ENCODE peak calls at places on chromosomes 13 and 19, in four cellular contexts. One of them, this sample, is unnamed.

GRCh38 chr13:26743971-26744370 is 16.6 kb downstream of the GPR12 start:
- DNase-seq in suprapubic skin: no peak
- DNase-seq in heart left ventricle: no peak
- DNase-seq in sigmoid colon: no peak
- DNase-seq in this sample: no peak

GRCh38 chr13:27168086-27168485 is 3.5 kb downstream of the USP12 start:
- DNase-seq in suprapubic skin: no peak
- DNase-seq in heart left ventricle: no peak
- DNase-seq in sigmoid colon: peak; percentile 69
- DNase-seq in this sample: no peak

GRCh38 chr19:13920940-13921744 is 15.1 kb downstream of the CC2D1A start:
- DNase-seq in suprapubic skin: no peak
- DNase-seq in heart left ventricle: no peak
- DNase-seq in sigmoid colon: no peak
- DNase-seq in this sample: peak; percentile 56

GRCh38 chr19:41415154-41415571 is 12.0 kb downstream of the B3GNT8 start:
- DNase-seq in suprapubic skin: no peak
- DNase-seq in heart left ventricle: no peak
- DNase-seq in sigmoid colon: no peak
- DNase-seq in this sample: no peak

GRCh38 chr19:50050406-50051223 is 24.8 kb downstream of the ZNF473 start:
- DNase-seq in suprapubic skin: peak; percentile 87
- DNase-seq in heart left ventricle: peak; percentile 89
- DNase-seq in sigmoid colon: peak; percentile 89
- DNase-seq in this sample: peak; percentile 85

GRCh38 chr19:15412832-15413231 is 6.0 kb downstream of the AKAP8L start:
- DNase-seq in suprapubic skin: no peak
- DNase-seq in heart left ventricle: no peak
- DNase-seq in sigmoid colon: no peak
- DNase-seq in this sample: no peak

GRCh38 chr19:47124937-47125668 is 5.5 kb upstream of the SAE1 start:
- DNase-seq in suprapubic skin: no peak
- DNase-seq in heart left ventricle: no peak
- DNase-seq in sigmoid colon: no peak
- DNase-seq in this sample: no peak

GRCh38 chr13:21528616-21529015 is 69.5 kb upstream of the ZDHHC20 start:
- DNase-seq in suprapubic skin: no peak
- DNase-seq in heart left ventricle: no peak
- DNase-seq in sigmoid colon: no peak
- DNase-seq in this sample: no peak

GRCh38 chr19:48900477-48901452 is 653 bp downstream of the NUCB1 start:
- DNase-seq in suprapubic skin: no peak
- DNase-seq in heart left ventricle: no peak
- DNase-seq in sigmoid colon: peak; percentile 74
- DNase-seq in this sample: no peak

GRCh38 chr13:22455036-22455435 is 725.7 kb upstream of the SGCG start:
- DNase-seq in suprapubic skin: no peak
- DNase-seq in heart left ventricle: no peak
- DNase-seq in sigmoid colon: no peak
- DNase-seq in this sample: no peak

GRCh38 chr13:49635599-49636433 is 7.5 kb downstream of the ARL11 start:
- DNase-seq in suprapubic skin: no peak
- DNase-seq in heart left ventricle: no peak
- DNase-seq in sigmoid colon: no peak
- DNase-seq in this sample: no peak

GRCh38 chr13:52707375-52707774 is 32.2 kb downstream of the CNMD start:
- DNase-seq in suprapubic skin: no peak
- DNase-seq in heart left ventricle: no peak
- DNase-seq in sigmoid colon: no peak
- DNase-seq in this sample: no peak

GRCh38 chr13:94412870-94413269 is 66.6 kb downstream of the DCT start:
- DNase-seq in suprapubic skin: no peak
- DNase-seq in heart left ventricle: no peak
- DNase-seq in sigmoid colon: no peak
- DNase-seq in this sample: no peak

GRCh38 chr19:29680447-29680846 is 15.2 kb downstream of the PLEKHF1 start:
- DNase-seq in suprapubic skin: peak; percentile 66
- DNase-seq in heart left ventricle: no peak
- DNase-seq in sigmoid colon: no peak
- DNase-seq in this sample: no peak

GRCh38 chr13:104594801-104595200 is 1528.6 kb upstream of the SLC10A2 start:
- DNase-seq in suprapubic skin: no peak
- DNase-seq in heart left ventricle: no peak
- DNase-seq in sigmoid colon: no peak
- DNase-seq in this sample: no peak

GRCh38 chr13:32159147-32159869 is 127.7 kb downstream of the FRY start:
- DNase-seq in suprapubic skin: no peak
- DNase-seq in heart left ventricle: peak; percentile 43
- DNase-seq in sigmoid colon: no peak
- DNase-seq in this sample: no peak

GRCh38 chr19:43439183-43440063 is 24.7 kb downstream of the TEX101 start:
- DNase-seq in suprapubic skin: no peak
- DNase-seq in heart left ventricle: no peak
- DNase-seq in sigmoid colon: no peak
- DNase-seq in this sample: peak; percentile 53

GRCh38 chr19:51012661-51013190 is 6.8 kb downstream of the KLK10 start:
- DNase-seq in suprapubic skin: no peak
- DNase-seq in heart left ventricle: no peak
- DNase-seq in sigmoid colon: no peak
- DNase-seq in this sample: no peak

GRCh38 chr19:42419309-42419708 is 7.9 kb downstream of the LIPE start:
- DNase-seq in suprapubic skin: no peak
- DNase-seq in heart left ventricle: peak; percentile 83
- DNase-seq in sigmoid colon: no peak
- DNase-seq in this sample: no peak

GRCh38 chr19:51461723-51462161 is 3.5 kb upstream of the SIGLEC8 start:
- DNase-seq in suprapubic skin: no peak
- DNase-seq in heart left ventricle: no peak
- DNase-seq in sigmoid colon: peak; percentile 62
- DNase-seq in this sample: no peak

GRCh38 chr13:79281335-79281734 is 124.7 kb downstream of the RBM26 start:
- DNase-seq in suprapubic skin: no peak
- DNase-seq in heart left ventricle: no peak
- DNase-seq in sigmoid colon: no peak
- DNase-seq in this sample: no peak

GRCh38 chr13:78609464-78610205 is 6.3 kb upstream of the POU4F1 start:
- DNase-seq in suprapubic skin: no peak
- DNase-seq in heart left ventricle: no peak
- DNase-seq in sigmoid colon: no peak
- DNase-seq in this sample: no peak

GRCh38 chr19:2887391-2887914 is 13.3 kb upstream of the ZNF57 start:
- DNase-seq in suprapubic skin: no peak
- DNase-seq in heart left ventricle: no peak
- DNase-seq in sigmoid colon: no peak
- DNase-seq in this sample: peak; percentile 61

GRCh38 chr19:2883686-2884439 is 16.7 kb downstream of the ZNF556 start:
- DNase-seq in suprapubic skin: no peak
- DNase-seq in heart left ventricle: no peak
- DNase-seq in sigmoid colon: no peak
- DNase-seq in this sample: no peak

GRCh38 chr19:2885736-2886135 is 15.0 kb upstream of the ZNF57 start:
- DNase-seq in suprapubic skin: no peak
- DNase-seq in heart left ventricle: no peak
- DNase-seq in sigmoid colon: no peak
- DNase-seq in this sample: no peak

DNA sequence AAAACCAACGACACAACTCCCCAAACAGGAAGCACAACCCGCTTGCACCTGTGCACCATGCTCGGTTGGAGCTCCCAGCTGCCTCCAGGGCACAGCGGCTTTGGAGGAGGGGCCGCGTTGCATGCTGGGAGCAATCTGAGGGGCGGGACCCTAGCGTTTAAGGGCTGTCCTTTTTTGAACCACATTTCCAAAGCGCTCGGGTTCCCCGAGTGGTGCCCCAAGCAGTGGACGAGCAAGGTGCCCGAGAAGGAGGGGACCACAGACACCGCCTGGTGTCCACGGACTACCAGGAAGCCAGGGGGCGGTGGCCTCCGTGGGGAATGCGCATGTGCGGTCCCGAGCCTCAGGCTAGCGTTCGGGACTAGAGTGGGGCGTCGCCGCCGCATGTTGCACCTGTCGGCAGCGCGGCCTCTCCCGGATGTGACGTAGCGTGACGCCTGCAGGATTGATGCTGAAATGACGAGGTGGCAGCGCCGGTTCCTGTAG is 11.9 kb upstream of the ZNF57 start:
- DNase-seq in suprapubic skin: no peak
- DNase-seq in heart left ventricle: peak; percentile 57
- DNase-seq in sigmoid colon: no peak
- DNase-seq in this sample: no peak
- TF ChIP-seq POLR2A in suprapubic skin: no peak
- TF ChIP-seq POLR2A in heart left ventricle: no peak
- TF ChIP-seq POLR2A in sigmoid colon: no peak
- TF ChIP-seq POLR2A in this sample: no peak

GRCh38 chr19:18278521-18279265 is 2.7 kb downstream of the JUND start:
- DNase-seq in suprapubic skin: no peak
- DNase-seq in heart left ventricle: no peak
- DNase-seq in sigmoid colon: no peak
- DNase-seq in this sample: no peak

GRCh38 chr19:18273566-18274302 is 518 bp downstream of the IQCN start:
- DNase-seq in suprapubic skin: no peak
- DNase-seq in heart left ventricle: no peak
- DNase-seq in sigmoid colon: no peak
- DNase-seq in this sample: no peak

GRCh38 chr19:18271433-18271841 is 2.8 kb downstream of the IQCN start:
- DNase-seq in suprapubic skin: no peak
- DNase-seq in heart left ventricle: no peak
- DNase-seq in sigmoid colon: no peak
- DNase-seq in this sample: no peak

GRCh38 chr19:18274303-18274775 is at the start of gene IQCN:
- DNase-seq in suprapubic skin: peak; percentile 87
- DNase-seq in heart left ventricle: no peak
- DNase-seq in sigmoid colon: peak; percentile 80
- DNase-seq in this sample: no peak

GRCh38 chr19:18274776-18275356 is 614 bp upstream of the IQCN start:
- DNase-seq in suprapubic skin: peak; percentile 93
- DNase-seq in heart left ventricle: peak; percentile 93
- DNase-seq in sigmoid colon: peak; percentile 96
- DNase-seq in this sample: peak; percentile 92
- TF ChIP-seq POLR2A in suprapubic skin: no peak
- TF ChIP-seq POLR2A in heart left ventricle: no peak
- TF ChIP-seq POLR2A in sigmoid colon: no peak
- TF ChIP-seq POLR2A in this sample: no peak

DNA sequence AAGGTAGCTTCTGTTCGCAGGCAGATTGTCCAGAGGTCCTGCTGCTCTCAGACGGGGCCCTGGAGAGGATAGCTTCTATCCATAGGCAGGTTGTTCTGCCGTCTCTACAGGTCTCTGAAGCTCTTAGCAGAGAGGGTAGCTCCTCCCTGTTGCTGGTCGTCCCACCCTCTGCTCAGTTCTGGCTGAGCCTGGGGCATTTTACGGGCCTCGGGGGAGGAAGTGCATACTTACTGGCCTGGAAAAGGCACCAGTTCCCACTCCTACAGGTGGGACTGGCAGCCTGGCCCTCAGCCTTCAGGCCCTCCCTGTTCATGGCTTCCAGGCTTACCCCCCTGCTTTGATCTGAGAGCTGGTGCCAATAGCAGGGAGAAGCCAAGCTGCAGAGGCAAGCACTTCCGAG is 42.3 kb downstream of the USPL1 start:
- DNase-seq in suprapubic skin: no peak
- DNase-seq in heart left ventricle: no peak
- DNase-seq in sigmoid colon: no peak
- DNase-seq in this sample: no peak
- TF ChIP-seq POLR2A in suprapubic skin: no peak
- TF ChIP-seq POLR2A in heart left ventricle: no peak
- TF ChIP-seq POLR2A in sigmoid colon: no peak
- TF ChIP-seq POLR2A in this sample: no peak

GRCh38 chr19:37470216-37470615 is 1.1 kb downstream of the ZNF570 start:
- DNase-seq in suprapubic skin: no peak
- DNase-seq in heart left ventricle: no peak
- DNase-seq in sigmoid colon: no peak
- DNase-seq in this sample: no peak

GRCh38 chr19:37468961-37469777 is at the start of gene ZNF570:
- DNase-seq in suprapubic skin: peak; percentile 92
- DNase-seq in heart left ventricle: peak; percentile 93
- DNase-seq in sigmoid colon: peak; percentile 93
- DNase-seq in this sample: no peak

GRCh38 chr19:37466798-37467607 is at the start of gene ZNF569:
- DNase-seq in suprapubic skin: peak; percentile 92
- DNase-seq in heart left ventricle: peak; percentile 93
- DNase-seq in sigmoid colon: peak; percentile 94
- DNase-seq in this sample: peak; percentile 77

GRCh38 chr19:37466277-37466797 is 907 bp downstream of the ZNF569 start:
- DNase-seq in suprapubic skin: no peak
- DNase-seq in heart left ventricle: no peak
- DNase-seq in sigmoid colon: no peak
- DNase-seq in this sample: no peak

DNA sequence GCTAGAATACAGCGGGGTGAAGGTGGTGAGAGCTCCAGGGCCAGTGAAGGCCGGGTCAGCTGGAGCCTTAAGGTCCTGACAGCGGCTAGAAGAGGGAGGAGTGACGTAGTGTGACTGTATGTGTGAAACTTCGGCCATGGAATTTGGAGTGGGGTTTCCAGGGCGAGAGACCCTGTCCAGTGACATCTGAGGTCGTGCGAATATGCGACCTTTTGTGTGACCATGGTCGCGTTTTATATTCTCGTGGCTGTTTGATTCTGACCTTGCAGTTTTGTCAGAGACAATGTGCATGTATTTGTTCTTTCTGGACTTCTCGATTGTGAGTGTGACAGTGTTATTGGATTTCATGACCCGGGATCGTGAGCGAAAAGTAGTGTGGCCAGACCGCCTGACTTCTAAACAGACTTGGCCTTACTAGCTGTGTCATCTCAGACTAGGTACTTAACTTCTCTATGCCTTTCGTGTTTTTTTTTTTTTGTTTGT is 405 bp upstream of the ZNF569 start:
- DNase-seq in suprapubic skin: no peak
- DNase-seq in heart left ventricle: no peak
- DNase-seq in sigmoid colon: no peak
- DNase-seq in this sample: no peak
- TF ChIP-seq POLR2A in suprapubic skin: no peak
- TF ChIP-seq POLR2A in heart left ventricle: no peak
- TF ChIP-seq POLR2A in sigmoid colon: no peak
- TF ChIP-seq POLR2A in this sample: no peak

DNA sequence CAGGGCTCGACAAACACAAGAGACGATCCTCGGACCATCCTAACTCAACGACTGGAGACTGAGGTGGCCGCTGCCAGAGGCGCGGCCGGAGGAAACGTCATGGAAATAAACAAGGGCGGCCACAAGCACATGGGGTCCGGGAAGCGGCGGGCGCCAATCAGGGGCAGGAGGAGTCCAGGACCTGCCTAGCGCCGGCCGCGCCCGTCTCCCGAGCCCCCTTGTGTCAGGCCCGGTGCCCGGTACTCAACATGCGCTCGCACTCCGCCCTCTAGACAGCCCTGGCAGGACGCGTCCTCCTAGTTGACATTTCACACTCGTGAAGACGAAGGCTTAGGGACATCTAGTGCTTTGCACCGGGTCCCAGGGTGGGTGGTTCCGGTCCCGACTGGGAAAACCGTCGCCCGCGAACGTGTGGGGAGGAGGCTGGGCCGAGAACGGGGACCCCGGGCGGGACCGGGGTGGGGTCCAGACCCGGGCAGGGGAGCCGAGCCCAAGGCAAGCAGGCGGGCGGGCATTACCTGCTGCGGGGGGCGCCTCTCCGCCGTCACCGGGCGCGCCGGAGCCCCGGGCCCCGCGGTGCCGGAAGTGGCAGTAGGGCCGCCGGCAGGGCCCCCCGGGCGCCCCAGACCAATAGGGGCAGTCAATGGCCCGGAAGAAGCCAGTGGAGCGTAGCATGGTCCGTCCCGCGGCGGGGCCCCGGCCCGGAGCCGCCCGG is 442 bp downstream of the REXO1 start:
- DNase-seq in suprapubic skin: no peak
- DNase-seq in heart left ventricle: peak; percentile 63
- DNase-seq in sigmoid colon: no peak
- DNase-seq in this sample: no peak
- TF ChIP-seq POLR2A in suprapubic skin: no peak
- TF ChIP-seq POLR2A in heart left ventricle: no peak
- TF ChIP-seq POLR2A in sigmoid colon: no peak
- TF ChIP-seq POLR2A in this sample: no peak